ENCODE peak calls at places on chromosomes 6 and 20, in seven cellular contexts. C, G, H, R, A, K and Y are unnamed samples.
A peak's percentile ranks its signal among the peaks of the same experiment; 100 is the strongest.

GRCh38 chr6:15473741-15474161 is 189.1 kb downstream of the DTNBP1 start:
- DNase-seq in C (no peak), G (no peak), H (peak; percentile 74), R (peak; percentile 86), A (no peak), K (no peak), Y (peak; percentile 80)

GRCh38 chr6:158244373-158244772 is 67.9 kb upstream of the TULP4 start:
- DNase-seq in C (no peak), G (no peak), H (no peak), R (no peak), A (no peak), K (no peak), Y (no peak)

GRCh38 chr20:54933212-54933904 is 458.0 kb downstream of the DOK5 start:
- DNase-seq in C (no peak), G (no peak), H (no peak), R (no peak), A (no peak), K (no peak), Y (no peak)

GRCh38 chr6:170461556-170462365 is 91.3 kb downstream of the PSMB1 start:
- DNase-seq in C (no peak), G (no peak), H (no peak), R (no peak), A (no peak), K (no peak), Y (no peak)

GRCh38 chr6:4180653-4181255 is 45.4 kb upstream of the ECI2 start:
- DNase-seq in C (peak; percentile 9), G (peak; percentile 67), H (no peak), R (no peak), A (no peak), K (no peak), Y (peak; percentile 57)

GRCh38 chr6:3456794-3457709 is at the start of gene SLC22A23:
- DNase-seq in C (peak; percentile 69), G (peak; percentile 46), H (peak; percentile 93), R (peak; percentile 66), A (peak; percentile 76), K (peak; percentile 71), Y (no peak)

GRCh38 chr20:60466683-60467022 is 508.4 kb downstream of the CDH26 start:
- DNase-seq in C (no peak), G (no peak), H (no peak), R (no peak), A (no peak), K (no peak), Y (no peak)

GRCh38 chr20:19692685-19693119 is 65.4 kb upstream of the RIN2 start:
- DNase-seq in C (peak; percentile 71), G (peak; percentile 37), H (peak; percentile 71), R (peak; percentile 72), A (peak; percentile 41), K (peak; percentile 20), Y (no peak)

GRCh38 chr6:144901412-144901811 is 616.3 kb downstream of the UTRN start:
- DNase-seq in C (no peak), G (no peak), H (no peak), R (no peak), A (no peak), K (no peak), Y (no peak)

GRCh38 chr6:91751496-91751895 is 1164.6 kb upstream of the MAP3K7 start:
- DNase-seq in C (no peak), G (no peak), H (no peak), R (no peak), A (no peak), K (no peak), Y (no peak)

GRCh38 chr6:138682722-138683521 is 90.6 kb upstream of the CCDC28A start:
- DNase-seq in C (peak; percentile 44), G (no peak), H (peak; percentile 21), R (peak; percentile 80), A (peak; percentile 6), K (no peak), Y (peak; percentile 38)

GRCh38 chr6:82571431-82571830 is 207.8 kb downstream of the TPBG start:
- DNase-seq in C (no peak), G (no peak), H (no peak), R (no peak), A (no peak), K (no peak), Y (no peak)

GRCh38 chr20:48965189-48965910 is 43.8 kb downstream of the ARFGEF2 start:
- DNase-seq in C (no peak), G (no peak), H (peak; percentile 47), R (peak; percentile 31), A (no peak), K (no peak), Y (peak; percentile 20)

GRCh38 chr20:32972181-32973076 is 31.8 kb downstream of the SUN5 start:
- DNase-seq in C (no peak), G (no peak), H (no peak), R (no peak), A (no peak), K (peak; percentile 71), Y (no peak)

GRCh38 chr6:168042426-168043192 is 36.4 kb downstream of the FRMD1 start:
- DNase-seq in C (no peak), G (no peak), H (no peak), R (no peak), A (no peak), K (no peak), Y (no peak)

GRCh38 chr6:55142610-55143009 is 31.7 kb upstream of the HCRTR2 start:
- DNase-seq in C (no peak), G (no peak), H (no peak), R (no peak), A (no peak), K (no peak), Y (no peak)

GRCh38 chr6:47736083-47736700 is 37.8 kb downstream of the ADGRF4 start:
- DNase-seq in C (no peak), G (no peak), H (no peak), R (no peak), A (no peak), K (no peak), Y (no peak)

GRCh38 chr6:169008641-169009040 is 245.0 kb downstream of the THBS2 start:
- DNase-seq in C (no peak), G (no peak), H (no peak), R (no peak), A (no peak), K (no peak), Y (no peak)

GRCh38 chr6:169253745-169254238 is at the start of gene THBS2:
- DNase-seq in C (no peak), G (no peak), H (peak; percentile 90), R (peak; percentile 94), A (peak; percentile 51), K (no peak), Y (peak; percentile 92)

GRCh38 chr6:156933201-156934053 is 156.2 kb downstream of the ARID1B start:
- DNase-seq in C (peak; percentile 70), G (no peak), H (no peak), R (no peak), A (no peak), K (no peak), Y (no peak)